ENCODE peak calls at places on chromosome 1, in ten cellular contexts. A, P, U, M, L, V, E, B, F and Z are unnamed samples.

GRCh38 chr1:206586501-206587445 is 25.5 kb downstream of the EIF2D start:
- DNase-seq in M (no peak), A (no peak), U (no peak), E (no peak), F (no peak), B (no peak), L (no peak), V (no peak), P (no peak), Z (no peak)

GRCh38 chr1:32142446-32143301 is 34.8 kb downstream of the KPNA6 start:
- DNase-seq in A (peak; percentile 74), M (peak; percentile 89), P (no peak), B (no peak), E (no peak), U (no peak), F (no peak), L (no peak), V (peak; percentile 35), Z (peak; percentile 85)

GRCh38 chr1:41983451-41983850 is 64.7 kb upstream of the HIVEP3 start:
- DNase-seq in L (no peak), M (no peak), F (no peak), E (no peak), P (no peak), V (no peak), U (no peak), B (no peak), A (no peak), Z (no peak)

GRCh38 chr1:204319027-204319426 is 40.7 kb downstream of the PLEKHA6 start:
- DNase-seq in U (no peak), E (no peak), F (no peak), A (no peak), B (no peak), P (no peak), V (no peak), L (no peak), M (no peak), Z (no peak)

GRCh38 chr1:233107130-233107529 is 156.7 kb downstream of the NTPCR start:
- DNase-seq in B (no peak), A (no peak), P (no peak), V (no peak), U (no peak), E (no peak), M (no peak), L (no peak), F (no peak), Z (no peak)

GRCh38 chr1:19393051-19393450 is 80.9 kb downstream of the SLC66A1 start:
- DNase-seq in P (no peak), U (no peak), F (no peak), B (no peak), L (no peak), E (no peak), A (no peak), M (no peak), V (no peak), Z (no peak)

GRCh38 chr1:182995894-182996293 is 27.3 kb upstream of the LAMC1 start:
- DNase-seq in M (no peak), A (no peak), F (no peak), B (no peak), U (no peak), P (no peak), L (no peak), V (no peak), E (no peak), Z (no peak)

GRCh38 chr1:188237573-188238353 is 1409.0 kb downstream of the PLA2G4A start:
- DNase-seq in V (no peak), P (no peak), M (no peak), L (no peak), B (no peak), U (no peak), A (no peak), F (no peak), E (no peak), Z (no peak)

GRCh38 chr1:88557044-88557443 is 127.0 kb upstream of the PKN2 start:
- DNase-seq in E (no peak), P (no peak), A (no peak), V (no peak), F (no peak), L (no peak), M (no peak), B (no peak), U (no peak), Z (no peak)

GRCh38 chr1:224623310-224623714 is 7.2 kb downstream of the CNIH3 start:
- DNase-seq in V (no peak), E (no peak), B (no peak), A (no peak), U (no peak), M (peak; percentile 55), L (no peak), P (peak; percentile 79), F (no peak), Z (no peak)

GRCh38 chr1:95042286-95042685 is 30.5 kb downstream of the ALG14 start:
- DNase-seq in B (no peak), M (peak; percentile 46), U (no peak), A (no peak), V (no peak), E (no peak), L (no peak), F (no peak), P (no peak), Z (no peak)

GRCh38 chr1:31548518-31548898 is 27.8 kb upstream of the TINAGL1 start:
- DNase-seq in P (no peak), B (no peak), L (no peak), E (peak; percentile 27), M (no peak), A (no peak), F (no peak), U (no peak), V (no peak), Z (no peak)

GRCh38 chr1:161492827-161493226 is 12.4 kb upstream of the FCGR2A start:
- DNase-seq in B (no peak), L (no peak), M (no peak), V (no peak), A (no peak), E (no peak), U (no peak), F (no peak), P (no peak), Z (no peak)

GRCh38 chr1:118151312-118151937 is 33.6 kb downstream of the SPAG17 start:
- DNase-seq in F (no peak), B (no peak), M (peak; percentile 40), A (peak; percentile 6), L (no peak), E (peak; percentile 72), P (peak; percentile 57), V (no peak), U (no peak), Z (peak; percentile 23)

GRCh38 chr1:206469933-206470691 is at the start of gene IKBKE:
- DNase-seq in F (peak; percentile 21), L (peak; percentile 30), M (peak; percentile 83), U (peak; percentile 16), V (peak; percentile 65), A (peak; percentile 20), E (peak; percentile 35), P (peak; percentile 85), B (no peak), Z (peak; percentile 64)

GRCh38 chr1:167246971-167247370 is 26.3 kb downstream of the POU2F1 start:
- DNase-seq in B (no peak), E (no peak), L (no peak), F (no peak), M (no peak), U (no peak), A (no peak), V (no peak), P (no peak), Z (no peak)